ENCODE peak calls at places on chromosomes 1 and 21, in six cellular contexts. F is A549, N is ascending aorta, P is vagina, K is progenitor cell of endocrine pancreas, O is esophagus muscularis mucosa. E is an unnamed sample.

GRCh38 chr21:25273945-25274344 is 333.3 kb downstream of the MRPL39 start:
- DNase-seq in P (no peak), N (no peak), O (no peak), K (no peak), F (no peak), E (no peak)

GRCh38 chr1:87392241-87393192 is 63.8 kb downstream of the LMO4 start:
- DNase-seq in K (no peak), O (no peak), P (no peak), N (no peak), F (peak; percentile 38), E (peak; percentile 58)

GRCh38 chr21:44407493-44407892 is 47.8 kb upstream of the LRRC3 start:
- DNase-seq in O (no peak), N (no peak), K (no peak), F (no peak), P (no peak), E (no peak)

GRCh38 chr1:212587304-212588136 is 21.0 kb upstream of the ATF3 start:
- DNase-seq in O (peak; percentile 17), P (peak; percentile 42), F (no peak), K (no peak), N (no peak), E (no peak)

GRCh38 chr1:184802739-184803492 is 48.3 kb upstream of the EDEM3 start:
- DNase-seq in K (no peak), P (no peak), F (no peak), N (no peak), O (no peak), E (peak; percentile 34)

GRCh38 chr1:175824079-175824478 is 80.7 kb upstream of the TNR start:
- DNase-seq in F (peak; percentile 14), K (no peak), P (no peak), O (no peak), N (no peak), E (no peak)

GRCh38 chr1:16122916-16123315 is 33.0 kb downstream of the EPHA2 start:
- DNase-seq in P (no peak), K (no peak), F (no peak), N (no peak), O (no peak), E (peak; percentile 76)

GRCh38 chr1:153679337-153680119 is 1.0 kb downstream of the NPR1 start:
- DNase-seq in O (no peak), F (peak; percentile 30), P (no peak), K (peak; percentile 46), N (no peak), E (no peak)

GRCh38 chr1:231395051-231395995 is 26.8 kb downstream of the EGLN1 start:
- DNase-seq in F (peak; percentile 91), O (no peak), P (no peak), N (peak; percentile 74), K (no peak), E (peak; percentile 97)

GRCh38 chr21:45994086-45994661 is 12.6 kb downstream of the COL6A1 start:
- DNase-seq in P (no peak), K (no peak), F (no peak), O (no peak), N (peak; percentile 56), E (no peak)

GRCh38 chr1:187734427-187734826 is 905.7 kb downstream of the PLA2G4A start:
- DNase-seq in O (no peak), N (no peak), K (no peak), F (no peak), P (no peak), E (no peak)

GRCh38 chr1:47519491-47519890 is 81.6 kb downstream of the FOXD2 start:
- DNase-seq in N (no peak), K (no peak), P (no peak), F (no peak), O (no peak), E (no peak)

GRCh38 chr21:38847556-38847955 is 41.8 kb downstream of the ETS2 start:
- DNase-seq in O (no peak), P (no peak), N (no peak), K (no peak), F (no peak), E (peak; percentile 40)

GRCh38 chr21:40923361-40923760 is 76.4 kb upstream of the DSCAM start:
- DNase-seq in O (no peak), K (no peak), N (no peak), F (no peak), P (no peak), E (no peak)

GRCh38 chr1:58862728-58863385 is 79.0 kb upstream of the JUN start:
- DNase-seq in F (no peak), P (no peak), N (no peak), O (no peak), K (no peak), E (no peak)

GRCh38 chr1:96973605-96974004 is 252.0 kb downstream of the PTBP2 start:
- DNase-seq in K (no peak), O (no peak), F (no peak), N (no peak), P (no peak), E (peak; percentile 28)

GRCh38 chr1:28971980-28972771 is 57.8 kb downstream of the EPB41 start:
- DNase-seq in O (no peak), P (no peak), F (peak; percentile 68), N (no peak), K (no peak), E (peak; percentile 92)

GRCh38 chr1:220767312-220768126 is 19.2 kb upstream of the MTARC1 start:
- DNase-seq in O (no peak), K (no peak), F (no peak), N (peak; percentile 62), P (no peak), E (no peak)

GRCh38 chr1:20183876-20184275 is 2.0 kb upstream of the UBXN10 start:
- DNase-seq in O (no peak), K (no peak), N (no peak), P (no peak), F (no peak), E (no peak)

GRCh38 chr21:38220270-38220737 is 36.5 kb upstream of the KCNJ15 start:
- DNase-seq in F (no peak), O (peak; percentile 17), N (no peak), K (no peak), P (no peak), E (no peak)

GRCh38 chr1:168319691-168320090 is 39.0 kb downstream of the TBX19 start:
- DNase-seq in N (no peak), K (no peak), O (no peak), F (no peak), P (no peak), E (no peak)

GRCh38 chr1:5847013-5847654 is 145.1 kb downstream of the NPHP4 start:
- DNase-seq in P (no peak), K (peak; percentile 49), O (no peak), N (no peak), F (no peak), E (peak; percentile 3)

GRCh38 chr1:26418865-26419349 is 8.3 kb downstream of the LIN28A start:
- DNase-seq in K (peak; percentile 22), N (no peak), P (no peak), F (no peak), O (no peak), E (no peak)

GRCh38 chr1:172167801-172168596 is 252.5 kb upstream of the C1orf105 start:
- DNase-seq in N (no peak), K (no peak), O (no peak), F (no peak), P (no peak), E (peak; percentile 91)

GRCh38 chr1:230243583-230244377 is 176.7 kb downstream of the GALNT2 start:
- DNase-seq in P (no peak), O (no peak), N (peak; percentile 57), F (no peak), K (no peak), E (peak; percentile 62)

GRCh38 chr1:247378334-247379073 is 37.5 kb upstream of the NLRP3 start:
- DNase-seq in F (no peak), N (no peak), K (no peak), O (no peak), P (no peak), E (no peak)

GRCh38 chr1:9014475-9015375 is 11.5 kb downstream of the SLC2A7 start:
- DNase-seq in N (no peak), K (no peak), O (no peak), F (no peak), P (no peak), E (no peak)

GRCh38 chr1:15249032-15249601 is 2.1 kb downstream of the FHAD1 start:
- DNase-seq in P (no peak), N (no peak), K (no peak), O (no peak), F (no peak), E (no peak)

GRCh38 chr1:31027693-31028526 is 37.6 kb downstream of the PUM1 start:
- DNase-seq in N (no peak), F (no peak), O (no peak), P (no peak), K (no peak), E (no peak)

GRCh38 chr1:178122283-178122682 is 28.4 kb downstream of the RASAL2 start:
- DNase-seq in K (no peak), F (no peak), N (no peak), O (no peak), P (no peak), E (no peak)

GRCh38 chr1:61139324-61140055 is 57.1 kb downstream of the NFIA start:
- DNase-seq in F (peak; percentile 64), P (no peak), K (no peak), N (no peak), O (no peak), E (peak; percentile 50)

GRCh38 chr1:226629210-226629895 is 80.8 kb downstream of the STUM start:
- DNase-seq in K (no peak), F (no peak), N (peak; percentile 55), P (no peak), O (no peak), E (no peak)
- TF ChIP-seq CTCF in K (no peak), F (no peak), N (no peak), P (no peak), O (no peak), E (no peak)

GRCh38 chr1:190578531-190578930 is 100.9 kb upstream of the BRINP3 start:
- DNase-seq in P (no peak), O (no peak), N (no peak), K (no peak), F (no peak), E (no peak)
- TF ChIP-seq CTCF in P (no peak), O (no peak), N (no peak), K (no peak), F (no peak), E (no peak)

GRCh38 chr1:105137543-105138444 is 1388.1 kb downstream of the AMY1C start:
- DNase-seq in F (peak; percentile 16), K (no peak), O (no peak), P (no peak), N (no peak), E (no peak)
- TF ChIP-seq CTCF in F (no peak), K (peak; percentile 66), O (no peak), P (no peak), N (no peak), E (peak; percentile 37)

DNA sequence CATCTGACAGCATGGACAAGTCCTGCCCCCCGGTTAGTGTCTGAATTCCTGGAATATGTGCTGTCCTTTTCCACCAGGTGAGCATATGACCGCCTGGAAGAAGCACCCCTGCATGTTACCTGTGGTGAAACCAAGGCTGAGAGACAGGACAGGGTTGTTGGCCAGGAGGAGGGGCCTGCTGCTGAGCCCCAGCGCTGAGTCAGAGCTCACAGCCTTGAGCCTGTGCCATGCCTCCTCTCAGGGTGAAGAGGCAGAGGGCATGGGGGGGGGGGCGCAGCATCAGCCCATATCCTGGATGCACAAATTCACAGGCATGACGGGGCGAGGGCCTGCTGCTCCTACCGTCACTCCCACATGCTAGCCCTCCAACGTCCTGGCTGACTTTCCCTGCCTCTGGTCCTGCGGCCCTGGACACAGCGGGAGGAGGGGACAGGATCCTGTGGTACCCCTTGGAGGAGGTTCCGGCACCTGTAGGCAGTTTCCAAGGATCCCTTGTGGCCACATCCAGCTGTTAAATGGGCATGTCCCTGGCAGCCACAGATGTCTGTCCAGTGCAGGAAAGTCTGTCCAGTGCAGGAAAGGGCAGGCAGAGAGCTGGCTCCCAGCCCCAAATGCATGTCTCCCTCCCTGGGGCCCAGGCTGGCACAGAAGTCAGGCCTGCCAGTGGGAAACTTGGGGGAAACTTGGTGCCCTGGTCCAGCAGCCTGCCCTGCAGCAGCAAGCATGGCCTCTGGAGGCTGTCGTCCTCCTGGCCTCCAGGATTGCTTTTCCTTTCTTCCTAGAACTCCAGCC is 23.9 kb downstream of the TTC34 start:
- DNase-seq in F (no peak), P (no peak), O (no peak), K (peak; percentile 6), N (no peak), E (no peak)
- TF ChIP-seq CTCF in F (no peak), P (no peak), O (no peak), K (no peak), N (no peak), E (no peak)

E was measured in astrocyte of the spinal cord.